ENCODE peak calls at places on chromosomes 12 and 14, in six cellular contexts. P is AG04450, G is tibial nerve, F is AG09319, B is Calu3, M is RWPE1. V is an unnamed sample.

GRCh38 chr12:15837141-15837781 is 44.9 kb upstream of the STRAP start:
- DNase-seq in P (no peak), G (no peak), F (peak), B (no peak), M (no peak), V (no peak)

GRCh38 chr12:47779301-47779942 is 6.4 kb downstream of the SLC48A1 start:
- DNase-seq in P (peak), G (peak), F (peak), B (peak), M (peak), V (peak)

GRCh38 chr12:43238281-43238680 is 313.7 kb downstream of the ADAMTS20 start:
- DNase-seq in P (no peak), G (no peak), F (no peak), B (no peak), M (no peak), V (no peak)

GRCh38 chr12:47079894-47080724 is at the start of gene AMIGO2:
- DNase-seq in P (no peak), G (peak), F (no peak), B (peak), M (peak), V (peak)

GRCh38 chr14:61503167-61503801 is 181.9 kb downstream of the PRKCH start:
- DNase-seq in P (no peak), G (no peak), F (no peak), B (no peak), M (no peak), V (peak)

GRCh38 chr12:64767495-64767894 is 8.3 kb upstream of the GNS start:
- DNase-seq in P (no peak), G (no peak), F (no peak), B (no peak), M (no peak), V (no peak)

GRCh38 chr12:64104376-64104775 is 117.7 kb downstream of the KICS2 start:
- DNase-seq in P (no peak), G (no peak), F (no peak), B (no peak), M (peak), V (no peak)

GRCh38 chr12:101323255-101323654 is 43.4 kb downstream of the UTP20 start:
- DNase-seq in P (no peak), G (no peak), F (no peak), B (no peak), M (no peak), V (no peak)

GRCh38 chr14:104800600-104801283 is at the start of gene ZBTB42:
- DNase-seq in P (no peak), G (no peak), F (no peak), B (peak), M (peak), V (peak)

GRCh38 chr14:96146131-96146771 is 58.4 kb upstream of the BDKRB2 start:
- DNase-seq in P (no peak), G (no peak), F (peak), B (no peak), M (no peak), V (no peak)

GRCh38 chr14:37591311-37591940 is 3.6 kb downstream of the FOXA1 start:
- DNase-seq in P (no peak), G (no peak), F (no peak), B (peak), M (no peak), V (no peak)

GRCh38 chr14:76827696-76828301 is 1.6 kb downstream of the LRRC74A start:
- DNase-seq in P (no peak), G (no peak), F (no peak), B (no peak), M (no peak), V (no peak)

GRCh38 chr12:64057706-64058105 is 164.4 kb downstream of the KICS2 start:
- DNase-seq in P (no peak), G (no peak), F (no peak), B (no peak), M (no peak), V (no peak)

GRCh38 chr12:109771746-109772621 is 58.4 kb downstream of the FAM222A start:
- DNase-seq in P (no peak), G (no peak), F (no peak), B (no peak), M (no peak), V (no peak)
- TF ChIP-seq CTCF in P (no peak), G (no peak), F (no peak), B (no peak), M (no peak), V (peak)

GRCh38 chr14:54489318-54489683 is 521 bp upstream of the GMFB start:
- DNase-seq in P (no peak), G (no peak), F (no peak), B (no peak), M (no peak), V (no peak)

GRCh38 chr14:54486685-54487084 is 2.1 kb downstream of the GMFB start:
- DNase-seq in P (no peak), G (no peak), F (no peak), B (no peak), M (no peak), V (no peak)

GRCh38 chr14:54488646-54489317 is at the start of gene GMFB:
- DNase-seq in P (peak), G (peak), F (peak), B (peak), M (peak), V (peak)

GRCh38 chr14:54487771-54488170 is 1.0 kb downstream of the GMFB start:
- DNase-seq in P (no peak), G (no peak), F (no peak), B (no peak), M (peak), V (no peak)

DNA sequence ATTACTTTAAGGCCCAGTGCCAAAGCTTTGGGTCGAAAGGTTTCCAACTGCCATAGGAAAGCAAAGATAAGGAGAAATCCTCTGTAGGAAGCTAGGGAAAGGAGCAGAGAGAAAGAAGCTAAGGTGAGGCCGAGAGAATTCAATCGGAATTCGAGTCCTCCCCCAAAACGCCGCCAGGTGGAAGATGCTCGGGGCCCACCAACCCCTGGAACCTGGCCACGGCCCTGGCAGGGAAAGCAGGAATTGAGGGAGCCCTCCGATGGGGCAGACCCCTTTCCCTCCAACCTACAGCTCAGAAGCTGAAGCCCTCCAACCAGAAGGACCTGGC is 498 bp downstream of the GMFB start:
- DNase-seq in P (no peak), G (no peak), F (no peak), B (no peak), M (peak), V (no peak)
- TF ChIP-seq CTCF in P (no peak), G (no peak), F (no peak), B (no peak), M (no peak), V (no peak)

DNA sequence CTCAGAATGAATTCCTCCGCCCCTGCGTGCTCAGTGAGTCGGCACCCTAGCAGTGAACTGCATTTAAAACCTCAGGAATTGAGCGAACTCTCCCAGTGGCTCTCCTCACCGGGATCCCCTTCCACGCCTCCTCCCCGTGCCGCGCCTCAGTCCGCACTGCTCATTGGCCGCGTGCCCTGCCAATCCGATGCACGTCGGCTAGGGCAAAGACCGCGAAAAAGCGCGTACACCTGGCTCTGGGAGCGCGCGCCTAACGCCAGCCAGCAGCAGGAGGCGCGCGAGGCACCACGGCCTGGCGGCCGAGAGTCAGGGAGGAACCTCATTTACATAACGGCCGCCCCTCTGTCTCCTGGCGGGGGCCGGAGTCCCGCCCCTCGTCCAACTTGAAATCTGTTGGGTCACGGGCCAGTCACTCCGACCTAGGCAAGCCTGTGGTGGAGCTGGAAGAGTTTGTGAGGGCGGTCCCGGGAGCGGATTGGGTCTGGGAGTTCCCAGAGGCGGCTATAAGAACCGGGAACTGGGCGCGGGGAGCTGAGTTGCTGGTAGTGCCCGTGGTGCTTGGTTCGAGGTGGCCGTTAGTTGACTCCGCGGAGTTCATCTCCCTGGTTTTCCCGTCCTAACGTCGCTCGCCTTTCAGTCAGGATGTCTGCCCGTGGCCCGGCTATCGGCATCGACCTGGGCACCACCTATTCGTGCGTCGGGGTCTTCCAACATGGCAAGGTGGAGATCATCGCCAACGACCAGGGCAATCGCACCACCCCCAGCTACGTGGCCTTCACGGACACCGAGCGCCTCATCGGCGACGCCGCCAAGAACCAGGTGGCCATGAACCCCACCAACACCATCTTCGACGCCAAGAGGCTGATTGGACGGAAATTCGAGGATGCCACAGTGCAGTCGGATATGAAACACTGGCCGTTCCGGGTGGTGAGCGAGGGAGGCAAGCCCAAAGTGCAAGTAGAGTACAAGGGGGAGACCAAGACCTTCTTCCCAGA is at the start of gene HSPA2:
- DNase-seq in P (peak), G (peak), F (peak), B (peak), M (peak), V (peak)
- TF ChIP-seq CTCF in P (peak), G (peak), F (peak), B (peak), M (peak), V (peak)

DNA sequence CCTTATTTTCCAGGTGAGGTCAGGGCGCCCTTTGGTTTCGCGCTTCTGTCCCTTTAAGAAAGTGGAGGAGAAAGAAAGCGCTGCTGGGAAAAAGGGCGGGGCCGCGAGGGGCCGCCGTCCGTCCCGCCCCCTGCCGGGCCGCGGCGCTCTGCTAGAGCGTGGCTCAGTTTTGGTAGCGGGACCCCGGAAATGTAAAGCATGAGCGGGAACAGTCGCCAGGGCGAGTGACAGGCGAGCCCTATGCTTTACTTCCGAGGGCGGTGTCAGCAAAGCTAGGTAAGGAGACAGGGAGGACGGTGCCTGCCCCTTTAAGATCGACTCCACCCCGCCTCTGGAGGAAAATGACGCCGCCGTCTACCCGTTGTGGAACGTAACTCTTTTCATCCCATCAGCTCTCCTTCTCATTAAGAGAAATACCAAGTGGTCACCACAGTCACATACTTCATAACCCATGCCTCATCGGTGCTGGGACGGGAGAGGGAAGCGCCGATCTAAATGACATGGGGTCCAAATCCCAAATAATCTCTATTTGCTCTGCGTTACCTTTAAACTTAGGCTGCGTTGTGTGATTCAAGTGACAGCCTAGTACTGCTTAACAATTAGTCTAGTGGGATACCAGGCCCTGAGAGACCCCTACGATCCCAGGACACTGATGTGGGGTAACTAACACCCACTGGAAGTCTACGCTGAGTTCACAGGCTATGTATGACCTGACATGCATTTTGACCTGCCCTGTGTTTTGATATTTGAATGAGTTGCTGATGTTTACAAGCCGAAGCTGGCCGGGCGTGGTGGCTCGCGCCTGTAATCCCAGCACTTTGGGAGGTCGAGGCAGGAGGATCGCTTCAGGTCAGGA is at the start of gene ETFBKMT:
- DNase-seq in P (peak), G (peak), F (peak), B (peak), M (peak), V (peak)
- TF ChIP-seq CTCF in P (peak), G (peak), F (peak), B (no peak), M (peak), V (no peak)

DNA sequence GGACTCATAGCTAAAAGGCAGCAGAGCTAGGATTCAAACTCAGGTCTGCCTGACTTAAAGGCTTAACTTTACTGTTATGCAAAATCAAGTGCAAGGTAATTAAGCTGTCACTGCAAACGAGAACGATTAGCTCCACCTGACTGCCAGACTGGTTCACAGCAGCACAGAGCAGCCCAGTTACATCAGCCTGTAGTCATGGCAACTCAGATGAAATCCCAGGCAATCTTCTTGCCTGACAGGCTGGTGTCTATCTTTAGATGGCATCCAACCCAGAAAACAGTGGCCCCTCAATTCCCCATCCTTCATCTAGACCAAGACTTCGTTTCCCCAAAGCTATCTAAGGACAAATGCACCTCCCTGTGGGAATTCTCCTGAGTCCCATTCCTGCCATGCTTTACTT is 77.3 kb upstream of the ACTN1 start:
- DNase-seq in P (no peak), G (no peak), F (no peak), B (no peak), M (peak), V (peak)
- TF ChIP-seq CTCF in P (no peak), G (no peak), F (no peak), B (no peak), M (no peak), V (no peak)

DNA sequence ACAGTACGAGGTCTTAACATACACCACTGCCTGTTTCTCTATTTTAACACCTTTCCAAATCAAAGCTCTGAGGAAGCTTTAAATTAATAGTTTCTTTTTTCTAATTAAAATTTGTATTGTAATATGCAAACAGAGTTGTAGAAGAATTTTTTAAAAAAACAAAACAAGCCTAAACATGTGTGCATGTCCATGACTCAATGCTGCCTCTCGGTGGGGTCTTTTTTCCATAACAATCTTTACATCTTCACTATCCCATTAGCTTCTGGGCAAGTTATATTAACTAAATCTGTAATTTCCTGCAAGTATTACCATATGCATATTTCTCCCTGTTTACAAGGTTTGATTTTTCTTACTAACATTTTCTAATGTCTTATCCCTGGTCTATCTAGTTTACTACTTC is 143.9 kb upstream of the NAV3 start:
- DNase-seq in P (peak), G (no peak), F (no peak), B (no peak), M (no peak), V (no peak)
- TF ChIP-seq CTCF in P (peak), G (no peak), F (peak), B (no peak), M (no peak), V (no peak)

DNA sequence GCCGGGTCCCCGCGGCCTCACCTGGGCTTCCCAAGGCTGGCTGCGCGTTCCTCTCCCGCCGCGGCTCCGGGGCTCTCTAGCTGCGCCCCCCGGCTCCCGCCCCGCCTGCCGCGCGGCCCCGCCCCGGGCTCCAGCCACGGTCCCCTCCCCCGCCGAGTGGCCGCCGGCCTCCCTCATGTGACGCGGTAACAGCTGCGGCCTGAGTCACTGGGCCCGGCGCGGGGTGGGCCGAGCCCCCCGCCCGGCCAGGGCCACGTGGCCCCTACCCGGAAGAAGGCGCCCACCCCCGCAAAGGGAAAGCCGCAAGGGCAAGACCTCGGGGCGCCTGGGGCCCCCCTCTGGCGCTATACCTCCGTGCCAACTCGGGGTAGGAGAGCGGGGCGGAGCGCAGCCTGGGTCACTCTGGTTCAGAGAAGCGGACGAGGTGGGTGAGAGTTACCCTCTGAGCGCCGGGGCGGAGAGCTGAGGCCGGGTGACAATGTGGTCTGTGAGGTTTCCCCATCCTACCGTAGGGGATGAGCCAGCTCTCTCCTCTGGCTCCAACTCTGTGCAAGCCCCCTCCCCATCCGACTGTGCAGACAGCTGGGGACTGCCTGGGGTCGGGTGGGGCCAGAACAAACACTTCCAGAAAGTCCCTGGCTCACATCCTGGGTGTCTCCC is at the start of gene CD63:
- DNase-seq in P (no peak), G (peak), F (no peak), B (peak), M (peak), V (peak)
- TF ChIP-seq CTCF in P (no peak), G (no peak), F (no peak), B (no peak), M (no peak), V (no peak)